ENCODE peak calls at places on chromosomes 16 and 17, in four cellular contexts. S is colonic mucosa, T is Peyer's patch, D is thoracic aorta. R is an unnamed sample.
A peak's percentile ranks its signal among the peaks of the same experiment; 100 is the strongest.

GRCh38 chr17:39365252-39365651 is 36.2 kb downstream of the FBXL20 start:
- DNase-seq in S (no peak), T (no peak), D (no peak), R (no peak)

GRCh38 chr16:4945560-4946502 is 8.9 kb upstream of the PPL start:
- DNase-seq in S (peak; percentile 47), T (no peak), D (no peak), R (peak; percentile 72)

GRCh38 chr17:6384481-6384880 is 50.4 kb downstream of the AIPL1 start:
- DNase-seq in S (no peak), T (no peak), D (no peak), R (no peak)

GRCh38 chr17:27345141-27345904 is 51.4 kb downstream of the WSB1 start:
- DNase-seq in S (no peak), T (peak; percentile 65), D (no peak), R (no peak)

GRCh38 chr16:31262084-31262483 is 2.3 kb downstream of the ITGAM start:
- DNase-seq in S (no peak), T (no peak), D (no peak), R (no peak)

GRCh38 chr16:72858611-72859493 is 189.1 kb downstream of the ZFHX3 start:
- DNase-seq in S (no peak), T (no peak), D (no peak), R (no peak)

GRCh38 chr16:1773703-1774455 is 945 bp upstream of the MRPS34 start:
- DNase-seq in S (no peak), T (peak; percentile 42), D (no peak), R (no peak)

GRCh38 chr17:5826384-5826783 is 242.1 kb upstream of the NLRP1 start:
- DNase-seq in S (no peak), T (no peak), D (no peak), R (no peak)

GRCh38 chr16:81964808-81965207 is 46.5 kb downstream of the SDR42E1 start:
- DNase-seq in S (no peak), T (no peak), D (no peak), R (no peak)

GRCh38 chr17:80393491-80393890 is 21.5 kb upstream of the ENDOV start:
- DNase-seq in S (no peak), T (no peak), D (no peak), R (no peak)

GRCh38 chr16:82658796-82659195 is 32.0 kb downstream of the CDH13 start:
- DNase-seq in S (no peak), T (no peak), D (no peak), R (no peak)

GRCh38 chr16:814974-815373 is 14.4 kb upstream of the GNG13 start:
- DNase-seq in S (no peak), T (no peak), D (no peak), R (no peak)

GRCh38 chr16:19645557-19645981 is 72.5 kb downstream of the KNOP1 start:
- DNase-seq in S (peak; percentile 21), T (no peak), D (no peak), R (peak; percentile 91)

GRCh38 chr17:63834431-63835166 is 7.1 kb upstream of the FTSJ3 start:
- DNase-seq in S (no peak), T (peak; percentile 54), D (no peak), R (no peak)

GRCh38 chr17:40491486-40491885 is 9.9 kb downstream of the TNS4 start:
- DNase-seq in S (peak; percentile 69), T (no peak), D (no peak), R (no peak)

GRCh38 chr16:30651124-30652004 is 604 bp downstream of the PRR14 start:
- DNase-seq in S (peak; percentile 68), T (peak; percentile 57), D (no peak), R (peak; percentile 71)

GRCh38 chr16:64434526-64435069 is 687.3 kb downstream of the CDH11 start:
- DNase-seq in S (no peak), T (no peak), D (no peak), R (no peak)

DNA sequence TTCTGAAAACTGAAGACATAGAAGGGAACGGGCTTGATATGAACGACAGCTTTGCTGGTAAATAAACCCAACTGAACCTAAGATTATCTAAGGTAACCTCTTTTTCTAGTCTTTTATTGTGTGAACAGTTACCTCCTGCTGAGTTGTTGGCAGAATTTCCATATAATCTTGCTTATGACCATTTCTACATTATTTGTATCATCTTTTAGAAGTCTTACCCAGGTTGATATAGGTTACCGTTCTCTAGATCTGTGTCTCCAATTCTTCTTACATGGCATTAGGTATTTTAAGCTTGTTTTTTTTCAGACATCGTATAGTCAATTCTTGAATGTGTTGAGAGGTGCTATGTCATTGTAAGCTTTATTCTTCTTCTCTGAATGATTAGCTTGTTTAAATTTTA is 24.3 kb downstream of the TTC19 start:
- DNase-seq in S (no peak), T (no peak), D (no peak), R (no peak)
- H3K36me3 ChIP-seq in S (peaks cover 11% of the 10 kb centered on the region), T (no peaks in the 10 kb centered on the region), D (peaks cover 24% of the 10 kb centered on the region), R (peaks cover 52% of the 10 kb centered on the region)

DNA sequence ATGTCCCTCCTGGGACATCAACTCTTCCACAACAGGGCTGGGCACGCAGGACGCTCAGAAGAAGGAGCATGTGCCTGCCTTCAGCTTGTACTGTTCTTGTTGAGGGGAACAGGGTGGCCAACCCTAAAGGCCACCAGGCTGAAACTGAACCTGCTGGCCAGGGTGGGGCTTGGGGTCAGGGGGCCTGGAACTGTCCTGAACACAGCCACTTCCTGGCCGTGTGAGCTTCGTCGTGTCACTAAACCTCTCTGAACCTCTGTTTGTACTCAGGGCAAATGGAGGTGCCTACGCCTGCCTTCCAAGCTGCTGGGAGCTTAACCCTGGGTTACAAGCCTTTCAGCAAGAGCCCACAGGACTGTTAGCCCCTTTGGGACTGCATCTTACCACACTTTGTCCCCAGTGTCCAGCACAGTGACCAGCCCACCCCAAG is 6.7 kb downstream of the ARHGAP27 start:
- DNase-seq in S (no peak), T (no peak), D (no peak), R (no peak)
- TF ChIP-seq CTCF in S (no peak), T (no peak), D (no peak), R (no peak)

GRCh38 chr17:17493986-17494466 is 2.2 kb downstream of the RASD1 start:
- DNase-seq in S (no peak), T (no peak), D (no peak), R (no peak)

GRCh38 chr17:17497065-17497844 is 1.1 kb upstream of the RASD1 start:
- DNase-seq in S (no peak), T (no peak), D (no peak), R (no peak)

GRCh38 chr17:17494499-17495447 is 1.4 kb downstream of the RASD1 start:
- DNase-seq in S (peak; percentile 40), T (no peak), D (no peak), R (peak; percentile 75)

GRCh38 chr17:17496189-17497064 is at the start of gene RASD1:
- DNase-seq in S (peak; percentile 92), T (peak; percentile 75), D (peak; percentile 61), R (peak; percentile 93)

DNA sequence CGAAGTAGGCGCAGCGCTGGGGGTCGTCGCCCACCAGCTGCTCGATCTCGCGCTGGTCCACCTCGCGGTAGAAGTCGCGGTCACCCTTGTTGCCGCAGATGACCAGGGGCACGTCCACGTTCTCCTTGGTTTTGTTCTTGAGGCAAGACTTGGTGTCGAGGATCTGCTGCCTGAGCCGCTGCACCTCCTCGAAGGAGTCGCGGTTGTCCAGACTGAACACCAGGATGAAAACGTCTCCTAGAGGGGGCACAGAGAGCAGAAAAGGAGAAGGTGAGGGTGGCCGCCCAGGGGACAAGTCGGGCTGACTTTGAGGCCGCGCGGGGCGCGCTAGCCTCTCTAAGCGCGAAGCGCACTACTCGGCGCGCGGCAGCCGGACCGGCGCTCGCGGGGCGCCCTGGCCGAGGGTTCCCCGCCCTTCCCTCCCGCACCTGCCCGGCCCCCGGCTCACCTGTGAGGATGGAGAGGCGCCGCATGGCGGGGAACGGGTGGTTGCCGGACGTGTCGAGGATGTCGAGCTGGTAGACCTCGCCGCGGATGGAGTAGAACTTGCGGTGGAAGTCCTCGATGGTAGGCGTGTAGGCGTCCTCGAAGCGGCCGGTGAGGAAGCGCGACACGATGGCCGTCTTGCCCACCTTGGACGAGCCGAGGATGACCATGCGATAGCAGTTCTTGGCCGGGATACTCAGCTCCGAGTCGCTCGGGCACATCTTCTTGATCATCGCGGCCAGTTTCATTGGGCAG is 577 bp downstream of the RASD1 start:
- DNase-seq in S (no peak), T (peak; percentile 31), D (no peak), R (peak; percentile 60)
- H3K4me3 ChIP-seq in S (peak overlapping the region; percentile 46), T (peak overlapping the region; percentile 31), D (peak overlapping the region; percentile 96), R (peak overlapping the region; percentile 81)

GRCh38 chr17:57630736-57631135 is 114.4 kb downstream of the CCDC182 start:
- DNase-seq in S (no peak), T (no peak), D (no peak), R (no peak)

GRCh38 chr17:57628421-57628820 is 116.7 kb downstream of the CCDC182 start:
- DNase-seq in S (no peak), T (no peak), D (no peak), R (no peak)

GRCh38 chr17:57627591-57627990 is 117.5 kb downstream of the CCDC182 start:
- DNase-seq in S (no peak), T (no peak), D (no peak), R (no peak)

GRCh38 chr17:57629886-57630285 is 115.2 kb downstream of the CCDC182 start:
- DNase-seq in S (no peak), T (no peak), D (no peak), R (no peak)

DNA sequence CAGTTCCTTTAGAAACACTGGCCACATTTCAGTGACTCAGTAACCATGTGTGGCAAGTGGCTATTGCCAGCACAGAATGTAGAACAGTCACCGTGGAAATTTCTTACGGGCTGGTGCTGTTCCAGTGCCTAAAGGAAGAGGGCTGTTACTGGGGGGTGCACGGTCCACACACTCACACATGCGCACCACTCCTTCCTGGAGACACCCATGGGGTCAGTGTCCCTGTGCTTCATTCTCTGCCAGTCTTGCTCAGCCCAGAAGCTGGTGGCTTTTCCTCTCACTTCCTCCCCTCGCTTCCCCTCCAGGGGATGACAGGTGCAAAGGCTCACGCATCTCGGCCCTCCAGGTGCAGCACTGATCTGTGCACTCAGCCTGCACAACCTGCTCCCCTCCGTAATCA is 115.6 kb downstream of the CCDC182 start:
- DNase-seq in S (no peak), T (peak; percentile 78), D (no peak), R (no peak)
- H3K36me3 ChIP-seq in S (no peaks in the 10 kb centered on the region), T (no peaks in the 10 kb centered on the region), D (no peaks in the 10 kb centered on the region), R (no peaks in the 10 kb centered on the region)

GRCh38 chr17:19361975-19362292 is 589 bp downstream of the B9D1 start:
- DNase-seq in S (no peak), T (no peak), D (no peak), R (no peak)

GRCh38 chr17:19362293-19363113 is at the start of gene B9D1:
- DNase-seq in S (peak; percentile 95), T (peak; percentile 92), D (peak; percentile 55), R (peak; percentile 94)

GRCh38 chr17:19361326-19361725 is 1.2 kb downstream of the B9D1 start:
- DNase-seq in S (no peak), T (no peak), D (no peak), R (no peak)

GRCh38 chr17:19363460-19364035 is 1.0 kb upstream of the B9D1 start:
- DNase-seq in S (no peak), T (no peak), D (no peak), R (no peak)

GRCh38 chr17:19363114-19363438 is 553 bp upstream of the B9D1 start:
- DNase-seq in S (no peak), T (no peak), D (no peak), R (no peak)
- TF ChIP-seq CTCF in S (no peak), T (no peak), D (peak; percentile 11), R (no peak)

R was measured in right atrium auricular region.